ENCODE peak calls at places on chromosomes 16 and 17, in seven cellular contexts. F, E, W, R, J, X and N are unnamed samples.

GRCh38 chr17:28279411-28279810 is 39.6 kb upstream of the TMEM97 start:
- DNase-seq in F (no peak), X (no peak), E (peak), J (peak), R (no peak), W (no peak), N (peak)

GRCh38 chr17:19354123-19354522 is 8.4 kb downstream of the B9D1 start:
- DNase-seq in J (peak), X (no peak), F (no peak), R (no peak), E (peak), W (no peak), N (peak)

GRCh38 chr17:63041251-63041650 is 75.2 kb downstream of the TANC2 start:
- DNase-seq in J (no peak), R (no peak), W (no peak), F (no peak), E (peak), X (no peak), N (peak)

GRCh38 chr17:36921131-36921851 is 16.0 kb upstream of the LHX1 start:
- DNase-seq in J (peak), R (no peak), X (no peak), E (peak), F (no peak), W (no peak), N (peak)

GRCh38 chr17:48542114-48542955 is 2.6 kb downstream of the HOXB2 start:
- DNase-seq in F (no peak), J (no peak), X (no peak), R (no peak), W (no peak), E (no peak), N (peak)

GRCh38 chr17:72118588-72119279 is 2.1 kb upstream of the SOX9 start:
- DNase-seq in E (peak), R (peak), X (peak), W (no peak), F (no peak), J (peak), N (peak)

GRCh38 chr16:85819711-85820110 is 20.2 kb downstream of the COX4I1 start:
- DNase-seq in E (no peak), J (no peak), R (no peak), W (no peak), X (no peak), F (peak), N (no peak)

GRCh38 chr17:75575728-75576127 is 11.9 kb upstream of the MYO15B start:
- DNase-seq in R (no peak), E (no peak), W (no peak), X (no peak), J (no peak), F (no peak), N (no peak)

GRCh38 chr16:55385363-55385762 is 61.4 kb downstream of the IRX6 start:
- DNase-seq in J (no peak), E (no peak), F (no peak), X (no peak), R (no peak), W (no peak), N (no peak)

GRCh38 chr16:21645261-21645721 is 7.1 kb downstream of the IGSF6 start:
- DNase-seq in F (no peak), E (peak), J (no peak), X (no peak), W (no peak), R (no peak), N (no peak)

GRCh38 chr17:38881600-38882191 is 11.8 kb downstream of the LASP1 start:
- DNase-seq in W (peak), J (no peak), X (no peak), E (peak), R (no peak), F (no peak), N (peak)

GRCh38 chr16:58490100-58490499 is 9.8 kb upstream of the NDRG4 start:
- DNase-seq in R (no peak), F (peak), E (no peak), J (no peak), W (no peak), X (no peak), N (no peak)

GRCh38 chr16:84562174-84562815 is 55.6 kb downstream of the COTL1 start:
- DNase-seq in J (no peak), E (no peak), R (no peak), X (no peak), F (peak), W (no peak), N (no peak)

GRCh38 chr16:12258806-12259205 is 282.3 kb downstream of the SNX29 start:
- DNase-seq in W (no peak), F (no peak), R (no peak), J (no peak), X (no peak), E (no peak), N (no peak)

GRCh38 chr16:12256880-12257279 is 280.3 kb downstream of the SNX29 start:
- DNase-seq in W (no peak), F (no peak), X (no peak), J (no peak), R (no peak), E (no peak), N (no peak)

GRCh38 chr16:12255919-12256665 is 279.6 kb downstream of the SNX29 start:
- DNase-seq in R (no peak), W (no peak), X (no peak), F (no peak), E (no peak), J (no peak), N (no peak)

GRCh38 chr16:12259258-12259657 is 282.7 kb downstream of the SNX29 start:
- DNase-seq in E (no peak), F (no peak), J (no peak), X (no peak), W (peak), R (no peak), N (no peak)

GRCh38 chr16:12257926-12258561 is 281.5 kb downstream of the SNX29 start:
- DNase-seq in J (no peak), E (no peak), R (no peak), F (no peak), W (no peak), X (no peak), N (no peak)
- TF ChIP-seq CTCF in J (no peak), E (no peak), R (no peak), F (no peak), W (no peak), X (no peak), N (no peak)

DNA sequence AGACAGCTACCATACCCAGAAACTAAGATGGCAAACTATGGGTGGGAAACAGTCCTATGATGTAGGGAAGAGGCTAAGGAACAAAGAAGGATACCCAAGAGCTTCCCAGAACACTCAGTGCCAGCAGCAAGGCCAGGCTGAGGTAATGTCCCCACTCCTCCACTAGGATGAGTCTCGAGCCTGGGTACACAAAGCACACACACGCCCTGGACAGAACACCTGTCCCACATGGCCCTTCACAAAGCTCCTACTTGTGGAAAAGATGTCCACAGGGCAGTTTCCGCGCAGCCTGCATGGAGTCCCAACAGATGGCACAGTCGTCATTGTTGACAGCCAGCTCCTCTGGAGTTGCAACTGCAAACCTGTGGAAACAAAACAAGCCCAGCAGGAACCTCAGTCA is 23.9 kb downstream of the AMFR start:
- DNase-seq in X (peak), F (no peak), W (no peak), E (no peak), J (no peak), R (no peak), N (no peak)
- TF ChIP-seq CTCF in X (peak), F (peak), W (no peak), E (peak), J (peak), R (peak), N (peak)

GRCh38 chr17:2235792-2236365 is 67.7 kb downstream of the SMG6 start:
- DNase-seq in W (no peak), F (no peak), R (no peak), J (no peak), E (peak), X (no peak), N (peak)
- TF ChIP-seq CTCF in W (no peak), F (no peak), R (no peak), J (no peak), E (peak), X (no peak), N (no peak)

DNA sequence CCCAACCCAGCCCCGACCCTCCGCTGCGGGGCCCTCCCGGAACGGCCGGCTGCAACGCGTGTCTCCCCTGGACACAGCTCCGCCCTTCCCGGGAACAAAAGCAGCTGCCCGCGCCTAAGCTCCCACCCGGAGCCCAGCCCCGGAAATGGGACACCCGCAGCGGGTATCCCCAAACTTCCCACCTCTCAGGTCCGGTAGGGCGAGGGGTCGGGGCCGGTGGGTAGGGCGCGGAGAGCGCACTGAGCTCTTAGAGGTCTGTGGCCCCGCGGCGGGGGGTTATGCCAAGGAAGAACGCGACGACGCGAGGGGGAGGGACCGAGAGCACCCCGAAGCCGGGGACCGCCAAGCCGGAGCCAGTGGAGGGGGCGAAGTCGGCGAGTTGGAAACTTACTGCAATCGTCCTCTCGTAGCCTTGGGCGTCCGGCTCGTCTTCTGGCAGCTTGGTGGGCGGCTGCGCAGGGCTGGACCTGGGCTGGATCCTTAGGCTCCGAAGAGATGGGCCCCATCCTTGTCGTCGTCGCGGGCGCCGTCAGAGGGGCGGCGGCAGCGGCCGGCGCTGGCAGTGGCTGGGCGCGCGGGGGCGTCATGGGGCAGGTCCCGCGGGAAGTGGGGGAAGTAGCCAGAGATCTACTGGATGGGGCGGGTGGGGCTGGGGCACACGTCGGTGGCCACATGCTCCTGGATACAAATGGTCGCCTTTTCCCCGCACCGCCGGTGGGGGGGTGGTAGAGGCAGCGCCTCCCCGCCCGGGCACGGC is 6.9 kb downstream of the USP6 start:
- DNase-seq in E (no peak), J (no peak), X (peak), W (peak), R (peak), F (peak), N (peak)
- TF ChIP-seq CTCF in E (no peak), J (no peak), X (no peak), W (no peak), R (no peak), F (no peak), N (no peak)

DNA sequence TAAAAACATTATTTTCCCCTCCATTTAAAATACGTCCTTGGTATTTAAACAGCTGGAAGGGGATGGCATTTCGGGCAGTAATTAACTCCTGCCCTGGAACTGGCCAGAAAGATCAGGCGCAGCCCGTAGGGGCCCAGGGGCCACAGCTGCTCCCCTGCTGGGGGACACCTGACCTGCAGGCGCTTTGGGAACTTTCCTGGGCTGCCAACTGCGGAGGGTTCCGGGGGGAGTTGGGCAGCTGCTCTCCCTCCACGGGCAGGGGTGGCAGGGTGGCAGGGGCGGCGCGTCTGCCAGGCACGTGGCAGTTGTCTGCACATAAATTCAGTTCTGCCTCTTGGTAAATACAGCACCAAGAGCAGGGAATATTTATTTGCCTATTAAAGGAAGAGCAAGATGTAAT is 30.1 kb upstream of the CHMP6 start:
- DNase-seq in X (no peak), W (peak), R (no peak), F (no peak), J (no peak), E (no peak), N (no peak)
- TF ChIP-seq CTCF in X (no peak), W (no peak), R (no peak), F (no peak), J (peak), E (no peak), N (no peak)

GRCh38 chr16:2465653-2466415 is 5.3 kb upstream of the NTN3 start:
- DNase-seq in R (no peak), E (no peak), X (no peak), J (no peak), W (no peak), F (no peak), N (no peak)
- TF ChIP-seq CTCF in R (no peak), E (peak), X (peak), J (peak), W (no peak), F (peak), N (peak)

GRCh38 chr16:3727806-3728381 is 10.6 kb upstream of the TRAP1 start:
- DNase-seq in E (no peak), J (no peak), R (no peak), X (no peak), W (no peak), F (no peak), N (no peak)
- TF ChIP-seq CTCF in E (no peak), J (no peak), R (no peak), X (no peak), W (no peak), F (no peak), N (no peak)